ENCODE peak calls at places on chromosomes 11 and 22, in six cellular contexts. One of them, this sample, is unnamed.

GRCh38 chr11:84437129-84438123 is 1151.3 kb upstream of the CCDC90B start:
- DNase-seq in mesenchymal stem cell: no peak
- DNase-seq in H1: peak
- DNase-seq in H9: peak
- DNase-seq in mesendoderm: peak
- DNase-seq in neuronal stem cell: peak
- DNase-seq in this sample: no peak

GRCh38 chr11:13114566-13115465 is 105.7 kb downstream of the RASSF10 start:
- DNase-seq in H9: peak
- DNase-seq in neuronal stem cell: peak
- DNase-seq in mesendoderm: peak
- DNase-seq in mesenchymal stem cell: no peak
- DNase-seq in H1: no peak
- DNase-seq in this sample: no peak

GRCh38 chr11:1151366-1152315 is 6.1 kb upstream of the MUC5AC start:
- DNase-seq in H9: peak
- DNase-seq in mesendoderm: no peak
- DNase-seq in neuronal stem cell: no peak
- DNase-seq in H1: no peak
- DNase-seq in mesenchymal stem cell: no peak
- DNase-seq in this sample: no peak

GRCh38 chr22:37425800-37426531 is 1.3 kb downstream of the ELFN2 start:
- DNase-seq in H1: peak
- DNase-seq in mesendoderm: peak
- DNase-seq in mesenchymal stem cell: peak
- DNase-seq in neuronal stem cell: no peak
- DNase-seq in H9: peak
- DNase-seq in this sample: peak

GRCh38 chr22:45007946-45008852 is 1.6 kb downstream of the PHF21B start:
- DNase-seq in H1: peak
- DNase-seq in mesendoderm: peak
- DNase-seq in H9: peak
- DNase-seq in mesenchymal stem cell: peak
- DNase-seq in neuronal stem cell: peak
- DNase-seq in this sample: no peak

GRCh38 chr11:18775492-18776292 is 15.9 kb downstream of the PTPN5 start:
- DNase-seq in mesendoderm: peak
- DNase-seq in H1: peak
- DNase-seq in H9: peak
- DNase-seq in mesenchymal stem cell: peak
- DNase-seq in neuronal stem cell: peak
- DNase-seq in this sample: peak

GRCh38 chr11:75314771-75315438 is 36.6 kb downstream of the ARRB1 start:
- DNase-seq in H1: no peak
- DNase-seq in H9: no peak
- DNase-seq in mesenchymal stem cell: no peak
- DNase-seq in neuronal stem cell: no peak
- DNase-seq in mesendoderm: no peak
- DNase-seq in this sample: no peak

GRCh38 chr11:93741882-93742226 is 382 bp downstream of the C11orf54 start:
- DNase-seq in neuronal stem cell: no peak
- DNase-seq in mesenchymal stem cell: peak
- DNase-seq in H9: no peak
- DNase-seq in H1: no peak
- DNase-seq in mesendoderm: peak
- DNase-seq in this sample: peak

GRCh38 chr11:55942785-55943392 is 6.7 kb upstream of the OR5I1 start:
- DNase-seq in mesenchymal stem cell: peak
- DNase-seq in mesendoderm: peak
- DNase-seq in H9: no peak
- DNase-seq in H1: no peak
- DNase-seq in neuronal stem cell: peak
- DNase-seq in this sample: peak

GRCh38 chr22:40540265-40540664 is 96.3 kb downstream of the MRTFA start:
- DNase-seq in neuronal stem cell: no peak
- DNase-seq in H9: peak
- DNase-seq in mesendoderm: no peak
- DNase-seq in H1: no peak
- DNase-seq in mesenchymal stem cell: no peak
- DNase-seq in this sample: no peak

GRCh38 chr11:18703001-18703763 is 4.6 kb downstream of the TMEM86A start:
- DNase-seq in neuronal stem cell: no peak
- DNase-seq in H1: no peak
- DNase-seq in mesendoderm: no peak
- DNase-seq in H9: no peak
- DNase-seq in mesenchymal stem cell: no peak
- DNase-seq in this sample: no peak

GRCh38 chr11:123351375-123351774 is 78.7 kb upstream of the GRAMD1B start:
- DNase-seq in mesendoderm: peak
- DNase-seq in H1: peak
- DNase-seq in H9: peak
- DNase-seq in neuronal stem cell: no peak
- DNase-seq in mesenchymal stem cell: no peak
- DNase-seq in this sample: no peak

GRCh38 chr11:116535954-116536353 is 236.8 kb downstream of the BUD13 start:
- DNase-seq in mesendoderm: no peak
- DNase-seq in mesenchymal stem cell: no peak
- DNase-seq in H1: no peak
- DNase-seq in neuronal stem cell: no peak
- DNase-seq in H9: no peak
- DNase-seq in this sample: no peak

GRCh38 chr11:2385156-2386151 is 8.3 kb downstream of the CD81 start:
- DNase-seq in H9: no peak
- DNase-seq in mesenchymal stem cell: no peak
- DNase-seq in mesendoderm: no peak
- DNase-seq in H1: no peak
- DNase-seq in neuronal stem cell: no peak
- DNase-seq in this sample: no peak

DNA sequence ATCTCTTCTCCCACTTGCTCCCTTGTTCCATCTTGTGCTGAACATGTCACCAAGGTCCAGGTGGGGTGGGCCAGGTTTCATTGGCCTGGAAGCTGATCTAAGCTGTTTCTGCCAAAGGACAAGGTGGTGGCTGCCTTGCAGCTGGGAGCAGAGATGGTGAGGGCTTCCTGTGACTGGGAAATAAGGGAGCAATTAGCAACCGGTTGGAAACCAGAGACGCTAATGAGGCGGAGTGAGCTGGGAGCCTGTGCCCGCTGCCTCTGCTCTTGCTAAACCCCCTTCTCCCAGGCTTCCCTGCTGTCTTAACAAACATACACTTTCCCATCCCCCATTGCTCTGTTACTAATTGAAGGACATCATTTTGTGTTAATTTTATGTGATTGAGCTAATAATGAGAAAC is 121.8 kb downstream of the INSC start:
- DNase-seq in mesendoderm: peak
- DNase-seq in neuronal stem cell: no peak
- DNase-seq in H9: peak
- DNase-seq in H1: peak
- DNase-seq in mesenchymal stem cell: no peak
- DNase-seq in this sample: no peak
- H2BK15ac ChIP-seq in mesendoderm: no peak
- H2BK15ac ChIP-seq in neuronal stem cell: no peak
- H2BK15ac ChIP-seq in H9: no peak
- H2BK15ac ChIP-seq in H1: no peak
- H2BK15ac ChIP-seq in mesenchymal stem cell: no peak
- H2BK15ac ChIP-seq in this sample: no peak

GRCh38 chr11:9735919-9736318 is 72.0 kb downstream of the SWAP70 start:
- DNase-seq in neuronal stem cell: no peak
- DNase-seq in H9: no peak
- DNase-seq in mesendoderm: no peak
- DNase-seq in mesenchymal stem cell: no peak
- DNase-seq in H1: no peak
- DNase-seq in this sample: no peak

GRCh38 chr11:9731256-9731655 is 67.4 kb downstream of the SWAP70 start:
- DNase-seq in mesenchymal stem cell: no peak
- DNase-seq in mesendoderm: no peak
- DNase-seq in neuronal stem cell: no peak
- DNase-seq in H9: no peak
- DNase-seq in H1: no peak
- DNase-seq in this sample: no peak

GRCh38 chr11:9735236-9735635 is 71.4 kb downstream of the SWAP70 start:
- DNase-seq in mesendoderm: no peak
- DNase-seq in mesenchymal stem cell: no peak
- DNase-seq in H9: no peak
- DNase-seq in H1: no peak
- DNase-seq in neuronal stem cell: no peak
- DNase-seq in this sample: no peak

GRCh38 chr11:9733212-9733611 is 69.3 kb downstream of the SWAP70 start:
- DNase-seq in H1: no peak
- DNase-seq in mesendoderm: no peak
- DNase-seq in H9: no peak
- DNase-seq in mesenchymal stem cell: no peak
- DNase-seq in neuronal stem cell: no peak
- DNase-seq in this sample: no peak

GRCh38 chr11:9732453-9732852 is 68.6 kb downstream of the SWAP70 start:
- DNase-seq in H9: no peak
- DNase-seq in neuronal stem cell: no peak
- DNase-seq in mesenchymal stem cell: no peak
- DNase-seq in H1: no peak
- DNase-seq in mesendoderm: no peak
- DNase-seq in this sample: no peak
- H2BK15ac ChIP-seq in H9: no peak
- H2BK15ac ChIP-seq in neuronal stem cell: no peak
- H2BK15ac ChIP-seq in mesenchymal stem cell: no peak
- H2BK15ac ChIP-seq in H1: no peak
- H2BK15ac ChIP-seq in mesendoderm: no peak
- H2BK15ac ChIP-seq in this sample: no peak

GRCh38 chr11:41675205-41675604 is 215.8 kb upstream of the LRRC4C start:
- DNase-seq in H9: no peak
- DNase-seq in mesendoderm: no peak
- DNase-seq in mesenchymal stem cell: no peak
- DNase-seq in neuronal stem cell: no peak
- DNase-seq in H1: no peak
- DNase-seq in this sample: no peak
- H2BK15ac ChIP-seq in H9: no peak
- H2BK15ac ChIP-seq in mesendoderm: no peak
- H2BK15ac ChIP-seq in mesenchymal stem cell: no peak
- H2BK15ac ChIP-seq in neuronal stem cell: no peak
- H2BK15ac ChIP-seq in H1: no peak
- H2BK15ac ChIP-seq in this sample: no peak

GRCh38 chr11:57406337-57406904 is 16.0 kb upstream of the PRG2 start:
- DNase-seq in mesenchymal stem cell: no peak
- DNase-seq in neuronal stem cell: no peak
- DNase-seq in mesendoderm: no peak
- DNase-seq in H9: no peak
- DNase-seq in H1: no peak
- DNase-seq in this sample: peak

GRCh38 chr11:57409321-57410100 is 17.4 kb downstream of the SLC43A3 start:
- DNase-seq in H1: no peak
- DNase-seq in mesenchymal stem cell: no peak
- DNase-seq in H9: no peak
- DNase-seq in mesendoderm: no peak
- DNase-seq in neuronal stem cell: no peak
- DNase-seq in this sample: no peak

GRCh38 chr11:57407010-57407409 is 16.6 kb upstream of the PRG2 start:
- DNase-seq in H9: no peak
- DNase-seq in mesenchymal stem cell: no peak
- DNase-seq in mesendoderm: no peak
- DNase-seq in H1: no peak
- DNase-seq in neuronal stem cell: no peak
- DNase-seq in this sample: no peak

GRCh38 chr11:57407941-57408475 is 17.6 kb upstream of the PRG2 start:
- DNase-seq in mesendoderm: no peak
- DNase-seq in H1: no peak
- DNase-seq in mesenchymal stem cell: no peak
- DNase-seq in neuronal stem cell: no peak
- DNase-seq in H9: no peak
- DNase-seq in this sample: no peak

GRCh38 chr11:57407521-57407920 is 17.1 kb upstream of the PRG2 start:
- DNase-seq in mesenchymal stem cell: no peak
- DNase-seq in neuronal stem cell: no peak
- DNase-seq in H9: no peak
- DNase-seq in H1: no peak
- DNase-seq in mesendoderm: no peak
- DNase-seq in this sample: no peak
- H2BK15ac ChIP-seq in mesenchymal stem cell: no peak
- H2BK15ac ChIP-seq in neuronal stem cell: no peak
- H2BK15ac ChIP-seq in H9: no peak
- H2BK15ac ChIP-seq in H1: no peak
- H2BK15ac ChIP-seq in mesendoderm: no peak
- H2BK15ac ChIP-seq in this sample: no peak

This sample was measured in IMR-90.